ENCODE peak calls at places on chromosomes 2 and 18, in eight cellular contexts. K, D, G, X, Z, B, T and Q are unnamed samples.

GRCh38 chr2:224031358-224031970 is 7.6 kb downstream of the SERPINE2 start:
- DNase-seq in X (no peak), D (no peak), Z (no peak), T (no peak), K (no peak), B (no peak), G (no peak), Q (no peak)

GRCh38 chr18:59517446-59518171 is 158.5 kb upstream of the LMAN1 start:
- DNase-seq in Z (no peak), K (no peak), B (no peak), G (peak; percentile 25), T (no peak), X (no peak), D (no peak), Q (no peak)

GRCh38 chr2:101406867-101407266 is 19.6 kb upstream of the CREG2 start:
- DNase-seq in K (no peak), B (no peak), Z (no peak), G (peak; percentile 49), T (no peak), D (no peak), X (no peak), Q (no peak)

GRCh38 chr2:44743473-44743872 is 198.0 kb upstream of the SIX3 start:
- DNase-seq in K (no peak), G (no peak), B (no peak), T (no peak), D (no peak), Z (no peak), X (no peak), Q (no peak)

GRCh38 chr2:176490061-176490861 is 221.0 kb downstream of the MTX2 start:
- DNase-seq in T (no peak), B (no peak), D (no peak), G (peak; percentile 51), K (no peak), Z (peak; percentile 74), X (peak; percentile 28), Q (no peak)

GRCh38 chr18:3305354-3305762 is 43.4 kb downstream of the MYL12B start:
- DNase-seq in G (peak; percentile 86), X (no peak), D (no peak), T (no peak), Z (no peak), K (no peak), B (peak; percentile 26), Q (no peak)

GRCh38 chr2:239318091-239318725 is 82.6 kb downstream of the HDAC4 start:
- DNase-seq in D (no peak), G (no peak), K (no peak), B (no peak), X (peak; percentile 24), T (no peak), Z (peak; percentile 33), Q (no peak)

GRCh38 chr18:50630895-50631294 is 71.0 kb downstream of the MAPK4 start:
- DNase-seq in B (no peak), D (no peak), Z (no peak), G (no peak), K (no peak), X (no peak), T (no peak), Q (no peak)

GRCh38 chr2:43905388-43905803 is 66.6 kb downstream of the ABCG8 start:
- DNase-seq in T (no peak), D (no peak), G (no peak), X (no peak), B (no peak), K (no peak), Z (no peak), Q (no peak)

GRCh38 chr2:109236147-109236546 is 107.1 kb downstream of the SH3RF3 start:
- DNase-seq in T (no peak), Z (no peak), X (no peak), G (no peak), D (no peak), B (no peak), K (peak; percentile 26), Q (no peak)

GRCh38 chr2:177756346-177756745 is 316.2 kb downstream of the PDE11A start:
- DNase-seq in Z (no peak), D (no peak), X (no peak), K (no peak), T (no peak), G (no peak), B (no peak), Q (no peak)

GRCh38 chr2:136242687-136243277 is 124.8 kb upstream of the CXCR4 start:
- DNase-seq in B (peak; percentile 18), T (no peak), D (no peak), G (peak; percentile 54), K (no peak), X (no peak), Z (no peak), Q (no peak)

GRCh38 chr2:126717928-126718327 is 62.0 kb downstream of the GYPC start:
- DNase-seq in B (no peak), T (no peak), D (no peak), G (no peak), X (no peak), K (no peak), Z (no peak), Q (no peak)

GRCh38 chr2:4217737-4218136 is 514.4 kb downstream of the DCDC2C start:
- DNase-seq in G (no peak), X (no peak), T (no peak), B (no peak), D (no peak), K (no peak), Z (no peak), Q (no peak)

GRCh38 chr2:23410596-23410995 is 25.6 kb downstream of the KLHL29 start:
- DNase-seq in B (no peak), G (no peak), X (no peak), K (peak; percentile 2), Z (no peak), T (no peak), D (no peak), Q (no peak)

GRCh38 chr2:30048636-30049175 is 98.1 kb upstream of the YPEL5 start:
- DNase-seq in Z (no peak), X (no peak), T (no peak), K (no peak), B (no peak), D (no peak), G (no peak), Q (no peak)

GRCh38 chr2:62215306-62216064 is 19.6 kb downstream of the B3GNT2 start:
- DNase-seq in B (no peak), D (no peak), T (no peak), K (peak; percentile 84), Z (no peak), G (no peak), X (no peak), Q (no peak)

GRCh38 chr2:215059724-215060123 is 78.7 kb downstream of the ABCA12 start:
- DNase-seq in X (no peak), Z (no peak), T (no peak), K (no peak), G (no peak), B (no peak), D (no peak), Q (no peak)

GRCh38 chr18:21682276-21683051 is 22.1 kb downstream of the ABHD3 start:
- DNase-seq in B (no peak), K (no peak), X (no peak), D (no peak), T (no peak), G (no peak), Z (no peak), Q (no peak)

GRCh38 chr2:38159621-38160020 is 83.7 kb upstream of the CYP1B1 start:
- DNase-seq in B (no peak), Z (no peak), X (no peak), K (no peak), T (no peak), G (no peak), D (no peak), Q (no peak)

GRCh38 chr2:68971591-68972231 is 2.7 kb upstream of the GKN1 start:
- DNase-seq in X (no peak), G (peak; percentile 90), B (no peak), Z (no peak), T (no peak), D (no peak), K (no peak), Q (no peak)

GRCh38 chr2:124267821-124268220 is 242.7 kb downstream of the CNTNAP5 start:
- DNase-seq in Z (no peak), D (no peak), T (no peak), B (no peak), K (no peak), X (no peak), G (no peak), Q (no peak)

GRCh38 chr2:152508446-152508845 is 173.5 kb downstream of the FMNL2 start:
- DNase-seq in T (no peak), K (no peak), G (peak; percentile 34), B (no peak), X (no peak), D (no peak), Z (no peak), Q (no peak)

GRCh38 chr2:83705146-83705545 is 753.9 kb downstream of the SUCLG1 start:
- DNase-seq in X (no peak), T (no peak), G (no peak), D (no peak), K (no peak), Z (no peak), B (no peak), Q (no peak)

GRCh38 chr2:86821842-86822241 is 31.1 kb upstream of the CD8A start:
- DNase-seq in B (no peak), G (no peak), D (no peak), K (no peak), Z (no peak), T (no peak), X (no peak), Q (no peak)